ENCODE peak calls at places on chromosomes 13 and 19, in five cellular contexts. W, R, U, G and T are unnamed samples.

GRCh38 chr19:54160948-54161347 is 1.4 kb upstream of the LENG1 start:
- DNase-seq in W (no peak), R (no peak), U (no peak), G (no peak), T (no peak)

GRCh38 chr13:48116808-48117207 is 21.9 kb upstream of the MED4 start:
- DNase-seq in W (no peak), R (no peak), U (no peak), G (no peak), T (no peak)

GRCh38 chr19:4083677-4084546 is 17.2 kb upstream of the ZBTB7A start:
- DNase-seq in W (no peak), R (no peak), U (no peak), G (no peak), T (no peak)

GRCh38 chr13:27044837-27045570 is 126.6 kb downstream of the USP12 start:
- DNase-seq in W (no peak), R (no peak), U (no peak), G (no peak), T (no peak)

GRCh38 chr19:1069009-1069779 is 2.2 kb downstream of the ARHGAP45 start:
- DNase-seq in W (no peak), R (no peak), U (peak; percentile 61), G (no peak), T (no peak)

GRCh38 chr13:52644108-52644507 is 1.9 kb downstream of the HNRNPA1L2 start:
- DNase-seq in W (no peak), R (no peak), U (no peak), G (peak; percentile 1), T (no peak)

GRCh38 chr13:111117289-111117688 is 2.2 kb downstream of the ARHGEF7 start:
- DNase-seq in W (no peak), R (no peak), U (no peak), G (no peak), T (no peak)

GRCh38 chr19:17294051-17294891 is 9.0 kb downstream of the ABHD8 start:
- DNase-seq in W (no peak), R (no peak), U (peak; percentile 55), G (no peak), T (peak; percentile 29)

GRCh38 chr19:33125929-33126388 is 6.0 kb upstream of the WDR88 start:
- DNase-seq in W (peak; percentile 79), R (peak; percentile 42), U (peak; percentile 34), G (peak; percentile 53), T (peak; percentile 27)

GRCh38 chr13:29707876-29708543 is 112.5 kb upstream of the SLC7A1 start:
- DNase-seq in W (no peak), R (no peak), U (peak; percentile 43), G (peak; percentile 44), T (peak; percentile 6)

GRCh38 chr13:51453959-51454703 is 1.3 kb upstream of the INTS6 start:
- DNase-seq in W (no peak), R (no peak), U (peak; percentile 30), G (peak; percentile 33), T (peak; percentile 18)

GRCh38 chr19:42596391-42597071 is 1.8 kb upstream of the CEACAM8 start:
- DNase-seq in W (no peak), R (no peak), U (peak; percentile 29), G (no peak), T (peak; percentile 7)

GRCh38 chr19:33831835-33832234 is 35.2 kb downstream of the KCTD15 start:
- DNase-seq in W (no peak), R (no peak), U (no peak), G (no peak), T (no peak)

GRCh38 chr19:2557093-2557440 is 81.1 kb downstream of the GADD45B start:
- DNase-seq in W (no peak), R (no peak), U (no peak), G (no peak), T (no peak)

GRCh38 chr19:35479278-35479677 is 11.0 kb downstream of the KRTDAP start:
- DNase-seq in W (peak; percentile 95), R (no peak), U (no peak), G (no peak), T (no peak)

GRCh38 chr19:54882758-54883157 is 8.7 kb downstream of the FCAR start:
- DNase-seq in W (no peak), R (no peak), U (no peak), G (no peak), T (no peak)

GRCh38 chr19:1252221-1252817 is 3.9 kb downstream of the MIDN start:
- DNase-seq in W (no peak), R (no peak), U (peak; percentile 68), G (peak; percentile 96), T (no peak)

GRCh38 chr19:41431426-41432386 is 4.5 kb upstream of the B3GNT8 start:
- DNase-seq in W (no peak), R (no peak), U (no peak), G (no peak), T (no peak)

GRCh38 chr19:44675516-44675915 is 4.2 kb downstream of the CEACAM19 start:
- DNase-seq in W (no peak), R (no peak), U (no peak), G (no peak), T (no peak)

GRCh38 chr13:29362849-29363604 is 232.5 kb downstream of the SLC7A1 start:
- DNase-seq in W (peak; percentile 43), R (peak; percentile 3), U (peak; percentile 16), G (peak; percentile 30), T (no peak)

GRCh38 chr13:110538632-110539031 is 22.9 kb downstream of the RAB20 start:
- DNase-seq in W (no peak), R (peak; percentile 40), U (no peak), G (no peak), T (no peak)

GRCh38 chr19:47992070-47992469 is at the start of gene BSPH1:
- DNase-seq in W (no peak), R (no peak), U (no peak), G (no peak), T (no peak)

GRCh38 chr13:36343766-36344165 is 2.4 kb downstream of the SPART start:
- DNase-seq in W (no peak), R (no peak), U (no peak), G (no peak), T (no peak)

GRCh38 chr19:22260499-22260898 is 25.7 kb upstream of the ZNF729 start:
- DNase-seq in W (no peak), R (no peak), U (no peak), G (no peak), T (no peak)

GRCh38 chr19:6718741-6719539 is 1.5 kb downstream of the C3 start:
- DNase-seq in W (no peak), R (no peak), U (no peak), G (no peak), T (no peak)

GRCh38 chr19:36060430-36060829 is 5.7 kb downstream of the WDR62 start:
- DNase-seq in W (no peak), R (no peak), U (peak; percentile 14), G (peak; percentile 47), T (no peak)

GRCh38 chr19:38932425-38933179 is 1.9 kb downstream of the MRPS12 start:
- DNase-seq in W (peak; percentile 32), R (no peak), U (no peak), G (peak; percentile 40), T (no peak)

GRCh38 chr19:16605552-16605951 is 22.5 kb downstream of the MED26 start:
- DNase-seq in W (no peak), R (no peak), U (no peak), G (no peak), T (no peak)

GRCh38 chr13:65892859-65893258 is 1337.3 kb downstream of the PCDH9 start:
- DNase-seq in W (no peak), R (no peak), U (no peak), G (no peak), T (no peak)

GRCh38 chr13:35957174-35957867 is 173.9 kb downstream of the DCLK1 start:
- DNase-seq in W (no peak), R (no peak), U (no peak), G (peak; percentile 14), T (no peak)

GRCh38 chr13:39676315-39676876 is 20.9 kb downstream of the COG6 start:
- DNase-seq in W (peak; percentile 45), R (no peak), U (no peak), G (peak; percentile 37), T (no peak)